ENCODE peak calls at places on chromosomes 2 and 18, in five cellular contexts. C, T, F, X and E are unnamed samples.
A peak's percentile ranks its signal among the peaks of the same experiment; 100 is the strongest.

GRCh38 chr2:57399061-57399460 is 647.5 kb upstream of the VRK2 start:
- DNase-seq in F (no peak), X (no peak), T (no peak), C (no peak), E (no peak)

GRCh38 chr2:128781888-128782385 is 463.3 kb upstream of the HS6ST1 start:
- DNase-seq in F (peak; percentile 42), X (no peak), T (no peak), C (no peak), E (no peak)

GRCh38 chr2:237435844-237436590 is 22.1 kb upstream of the COL6A3 start:
- DNase-seq in X (no peak), C (no peak), T (no peak), F (no peak), E (no peak)

GRCh38 chr2:237866119-237866621 is 6.7 kb downstream of the RAMP1 start:
- DNase-seq in C (no peak), T (no peak), X (no peak), F (no peak), E (no peak)

GRCh38 chr2:60446413-60447358 is 106.8 kb downstream of the BCL11A start:
- DNase-seq in T (no peak), X (no peak), F (no peak), C (no peak), E (no peak)

GRCh38 chr2:88082781-88083180 is 15.2 kb downstream of the SMYD1 start:
- DNase-seq in F (no peak), X (no peak), C (no peak), T (no peak), E (no peak)

GRCh38 chr2:232377841-232378734 is 463 bp upstream of the ALPP start:
- DNase-seq in X (no peak), T (no peak), C (no peak), F (peak; percentile 46), E (no peak)

GRCh38 chr2:58089081-58089480 is 42.5 kb downstream of the VRK2 start:
- DNase-seq in C (no peak), X (no peak), F (no peak), T (no peak), E (no peak)

GRCh38 chr2:237968048-237968862 is 1.4 kb downstream of the UBE2F start:
- DNase-seq in T (no peak), X (peak; percentile 25), F (no peak), C (no peak), E (peak; percentile 94)

GRCh38 chr2:231418820-231419640 is 23.5 kb downstream of the B3GNT7 start:
- DNase-seq in X (no peak), F (no peak), T (no peak), C (no peak), E (no peak)

GRCh38 chr2:10397878-10398277 is 50.2 kb downstream of the ODC1 start:
- DNase-seq in T (no peak), X (no peak), F (no peak), C (no peak), E (no peak)

GRCh38 chr2:235533203-235533602 is 39.4 kb downstream of the AGAP1 start:
- DNase-seq in C (no peak), F (no peak), X (no peak), T (no peak), E (no peak)

GRCh38 chr2:158743899-158744298 is 51.2 kb upstream of the DAPL1 start:
- DNase-seq in X (no peak), F (no peak), C (no peak), T (no peak), E (no peak)

GRCh38 chr2:120421126-120421829 is 75.3 kb downstream of the INHBB start:
- DNase-seq in T (peak; percentile 22), C (no peak), F (no peak), X (no peak), E (no peak)

GRCh38 chr2:67500541-67500940 is 103.4 kb downstream of the ETAA1 start:
- DNase-seq in F (no peak), C (no peak), T (no peak), X (no peak), E (no peak)

GRCh38 chr2:111905990-111906735 is 7.8 kb downstream of the MERTK start:
- DNase-seq in C (no peak), T (no peak), X (no peak), F (no peak), E (no peak)

GRCh38 chr18:37465922-37466321 is 99.7 kb downstream of the CELF4 start:
- DNase-seq in C (no peak), F (no peak), X (no peak), T (no peak), E (no peak)

GRCh38 chr2:54569745-54570296 is 113.7 kb downstream of the SPTBN1 start:
- DNase-seq in T (peak; percentile 60), X (no peak), C (no peak), F (no peak), E (no peak)

GRCh38 chr2:25044011-25044410 is 2.1 kb downstream of the EFR3B start:
- DNase-seq in C (no peak), F (no peak), T (no peak), X (no peak), E (no peak)

GRCh38 chr2:151828143-151828889 is at the start of gene ARL5A:
- DNase-seq in F (peak; percentile 95), X (peak; percentile 96), T (peak; percentile 97), C (peak; percentile 89), E (peak; percentile 91)

GRCh38 chr2:151826737-151827157 is 1.5 kb downstream of the ARL5A start:
- DNase-seq in C (no peak), F (no peak), X (no peak), T (no peak), E (peak; percentile 29)

GRCh38 chr2:151823651-151824050 is 4.6 kb downstream of the ARL5A start:
- DNase-seq in F (no peak), X (no peak), T (no peak), C (no peak), E (no peak)

GRCh38 chr2:151827564-151828142 is 568 bp downstream of the ARL5A start:
- DNase-seq in F (no peak), X (peak; percentile 22), T (no peak), C (no peak), E (peak; percentile 30)

DNA sequence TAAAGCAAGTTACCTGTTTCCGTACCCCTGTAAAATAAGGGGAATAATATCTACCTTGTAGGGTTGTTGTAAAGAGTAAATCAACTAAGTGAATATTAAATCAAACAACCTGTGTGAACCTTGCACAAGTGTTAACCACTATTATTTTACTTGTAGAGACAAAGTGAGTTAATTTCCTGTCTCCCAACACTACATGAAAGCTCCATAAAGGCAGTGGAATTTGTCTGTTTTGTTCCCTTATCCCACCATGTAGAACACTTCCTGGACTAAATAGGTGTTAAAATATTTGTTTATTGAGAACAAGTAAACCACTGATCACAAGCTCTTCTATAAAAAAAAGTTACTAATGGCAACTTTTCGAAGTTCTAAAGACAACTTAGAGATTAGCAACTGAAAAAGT is 3.3 kb downstream of the ARL5A start:
- DNase-seq in X (no peak), T (no peak), F (no peak), C (no peak), E (no peak)
- H3K27ac ChIP-seq in X (no peak overlapping the region), T (no peak overlapping the region), F (no peak overlapping the region), C (no peak overlapping the region), E (no peak overlapping the region)

GRCh38 chr2:85888020-85888744 is 608 bp downstream of the ST3GAL5 start:
- DNase-seq in T (no peak), C (no peak), F (no peak), X (no peak), E (no peak)

GRCh38 chr2:85888745-85889647 is at the start of gene ST3GAL5:
- DNase-seq in C (peak; percentile 67), T (peak; percentile 88), X (peak; percentile 91), F (peak; percentile 77), E (peak; percentile 77)

GRCh38 chr2:85886141-85886540 is 2.6 kb downstream of the ST3GAL5 start:
- DNase-seq in C (no peak), T (no peak), X (no peak), F (no peak), E (no peak)

GRCh38 chr2:85887566-85888019 is 1.2 kb downstream of the ST3GAL5 start:
- DNase-seq in T (peak; percentile 53), X (peak; percentile 54), F (no peak), C (no peak), E (peak; percentile 30)

GRCh38 chr2:85886585-85886984 is 2.2 kb downstream of the ST3GAL5 start:
- DNase-seq in C (no peak), X (peak; percentile 36), T (no peak), F (no peak), E (no peak)
- TF ChIP-seq POLR2AphosphoS5 in C (no peak), X (peak; percentile 39), T (peak; percentile 18), F (peak; percentile 41), E (no peak)

DNA sequence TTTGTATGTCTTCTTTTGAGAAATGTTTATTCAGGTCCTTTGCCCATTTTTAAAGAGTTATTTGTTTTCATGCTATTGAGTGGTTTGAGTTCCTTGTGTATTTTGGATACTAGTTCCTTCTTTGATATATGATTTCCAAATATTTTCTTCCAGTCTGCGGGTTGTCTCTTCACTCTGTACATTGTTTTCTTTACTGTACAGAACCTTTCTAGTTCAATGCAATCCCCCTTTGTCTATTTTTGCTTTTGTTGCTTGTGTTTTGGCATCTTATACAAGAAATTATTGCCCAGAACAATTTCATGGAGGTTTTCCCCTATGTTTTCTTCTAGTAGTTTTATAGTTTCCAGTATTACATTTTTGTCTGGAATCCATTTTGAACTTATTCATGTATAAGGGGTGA is 62.5 kb upstream of the ACVR1C start:
- DNase-seq in F (no peak), C (no peak), X (no peak), T (no peak), E (no peak)
- H3K27me3 ChIP-seq in F (no peaks in the 10 kb centered on the region), C (no peaks in the 10 kb centered on the region), X (peaks cover 3% of the 10 kb centered on the region), T (no peaks in the 10 kb centered on the region), E (no peaks in the 10 kb centered on the region)

GRCh38 chr2:125745514-125745913 is 910.4 kb upstream of the GYPC start:
- DNase-seq in X (no peak), T (no peak), C (no peak), F (no peak), E (peak; percentile 17)
- H3K27ac ChIP-seq in X (no peak overlapping the region), T (no peak overlapping the region), C (no peak overlapping the region), F (no peak overlapping the region), E (no peak overlapping the region)